ENCODE peak calls at places on chromosome 1, in seven cellular contexts. One of them, this sample, is unnamed.

GRCh38 chr1:234656070-234656875 is 46.3 kb upstream of the IRF2BP2 start:
- DNase-seq in NCI-H1105 treated with DMSO at 0.1 percent for 48 hours: no peak
- DNase-seq in GM13977: no peak
- DNase-seq in AG08396: no peak
- DNase-seq in esophagus squamous epithelium: no peak
- DNase-seq in Caki2: no peak
- DNase-seq in NB4: peak; percentile 49
- DNase-seq in this sample: no peak

GRCh38 chr1:43232071-43232470 is 37.7 kb upstream of the TMEM125 start:
- DNase-seq in NCI-H1105 treated with DMSO at 0.1 percent for 48 hours: no peak
- DNase-seq in GM13977: no peak
- DNase-seq in AG08396: peak; percentile 55
- DNase-seq in esophagus squamous epithelium: no peak
- DNase-seq in Caki2: no peak
- DNase-seq in NB4: no peak
- DNase-seq in this sample: peak; percentile 39

GRCh38 chr1:4684849-4685248 is 30.4 kb downstream of the AJAP1 start:
- DNase-seq in NCI-H1105 treated with DMSO at 0.1 percent for 48 hours: no peak
- DNase-seq in GM13977: no peak
- DNase-seq in AG08396: no peak
- DNase-seq in esophagus squamous epithelium: no peak
- DNase-seq in Caki2: no peak
- DNase-seq in NB4: no peak
- DNase-seq in this sample: no peak

GRCh38 chr1:48492392-48492791 is 20.4 kb upstream of the SPATA6 start:
- DNase-seq in NCI-H1105 treated with DMSO at 0.1 percent for 48 hours: peak; percentile 80
- DNase-seq in GM13977: no peak
- DNase-seq in AG08396: no peak
- DNase-seq in esophagus squamous epithelium: no peak
- DNase-seq in Caki2: no peak
- DNase-seq in NB4: no peak
- DNase-seq in this sample: no peak

GRCh38 chr1:42759114-42759513 is 7.7 kb downstream of the P3H1 start:
- DNase-seq in NCI-H1105 treated with DMSO at 0.1 percent for 48 hours: no peak
- DNase-seq in GM13977: no peak
- DNase-seq in AG08396: no peak
- DNase-seq in esophagus squamous epithelium: no peak
- DNase-seq in Caki2: no peak
- DNase-seq in NB4: no peak
- DNase-seq in this sample: no peak

GRCh38 chr1:42801832-42802483 is 15.0 kb upstream of the ERMAP start:
- DNase-seq in NCI-H1105 treated with DMSO at 0.1 percent for 48 hours: no peak
- DNase-seq in GM13977: no peak
- DNase-seq in AG08396: no peak
- DNase-seq in esophagus squamous epithelium: no peak
- DNase-seq in Caki2: no peak
- DNase-seq in NB4: no peak
- DNase-seq in this sample: no peak

GRCh38 chr1:181936768-181937581 is 124.5 kb downstream of the ZNF648 start:
- DNase-seq in NCI-H1105 treated with DMSO at 0.1 percent for 48 hours: peak; percentile 87
- DNase-seq in GM13977: peak; percentile 73
- DNase-seq in AG08396: no peak
- DNase-seq in esophagus squamous epithelium: no peak
- DNase-seq in Caki2: peak; percentile 69
- DNase-seq in NB4: peak; percentile 69
- DNase-seq in this sample: peak; percentile 74

GRCh38 chr1:5424802-5425201 is 567.4 kb downstream of the NPHP4 start:
- DNase-seq in NCI-H1105 treated with DMSO at 0.1 percent for 48 hours: peak; percentile 64
- DNase-seq in GM13977: no peak
- DNase-seq in AG08396: no peak
- DNase-seq in esophagus squamous epithelium: no peak
- DNase-seq in Caki2: peak; percentile 53
- DNase-seq in NB4: no peak
- DNase-seq in this sample: no peak

GRCh38 chr1:54582566-54583306 is 34.7 kb downstream of the ACOT11 start:
- DNase-seq in NCI-H1105 treated with DMSO at 0.1 percent for 48 hours: peak; percentile 23
- DNase-seq in GM13977: no peak
- DNase-seq in AG08396: no peak
- DNase-seq in esophagus squamous epithelium: no peak
- DNase-seq in Caki2: no peak
- DNase-seq in NB4: no peak
- DNase-seq in this sample: no peak

GRCh38 chr1:109807822-109808680 is 44.3 kb upstream of the EPS8L3 start:
- DNase-seq in NCI-H1105 treated with DMSO at 0.1 percent for 48 hours: no peak
- DNase-seq in GM13977: no peak
- DNase-seq in AG08396: no peak
- DNase-seq in esophagus squamous epithelium: no peak
- DNase-seq in Caki2: peak; percentile 49
- DNase-seq in NB4: no peak
- DNase-seq in this sample: no peak

GRCh38 chr1:43651922-43652321 is 2.0 kb downstream of the KDM4A start:
- DNase-seq in NCI-H1105 treated with DMSO at 0.1 percent for 48 hours: no peak
- DNase-seq in GM13977: no peak
- DNase-seq in AG08396: no peak
- DNase-seq in esophagus squamous epithelium: no peak
- DNase-seq in Caki2: no peak
- DNase-seq in NB4: no peak
- DNase-seq in this sample: no peak

GRCh38 chr1:213296558-213296957 is 245.5 kb downstream of the RPS6KC1 start:
- DNase-seq in NCI-H1105 treated with DMSO at 0.1 percent for 48 hours: no peak
- DNase-seq in GM13977: no peak
- DNase-seq in AG08396: no peak
- DNase-seq in esophagus squamous epithelium: no peak
- DNase-seq in Caki2: no peak
- DNase-seq in NB4: peak; percentile 72
- DNase-seq in this sample: no peak

GRCh38 chr1:180098242-180098995 is 56.2 kb upstream of the QSOX1 start:
- DNase-seq in NCI-H1105 treated with DMSO at 0.1 percent for 48 hours: no peak
- DNase-seq in GM13977: no peak
- DNase-seq in AG08396: peak; percentile 28
- DNase-seq in esophagus squamous epithelium: no peak
- DNase-seq in Caki2: no peak
- DNase-seq in NB4: peak; percentile 37
- DNase-seq in this sample: no peak

GRCh38 chr1:117611121-117611601 is 5.3 kb downstream of the TENT5C start:
- DNase-seq in NCI-H1105 treated with DMSO at 0.1 percent for 48 hours: no peak
- DNase-seq in GM13977: no peak
- DNase-seq in AG08396: no peak
- DNase-seq in esophagus squamous epithelium: no peak
- DNase-seq in Caki2: no peak
- DNase-seq in NB4: peak; percentile 28
- DNase-seq in this sample: no peak

This sample was measured in ACHN.